ENCODE peak calls at places on chromosomes 11 and 22, in seven cellular contexts. One of them, this sample, is unnamed. For H3K9me3, the result is how much of the 10 kb centered on the place peaks cover.

GRCh38 chr11:12846766-12847615 is 162.1 kb upstream of the RASSF10 start:
- DNase-seq in cardiac muscle cell: no peak
- DNase-seq in IMR-90: no peak
- DNase-seq in upper lobe of right lung: no peak
- DNase-seq in trophoblast cell: no peak
- DNase-seq in heart left ventricle: no peak
- DNase-seq in A549: no peak
- DNase-seq in this sample: no peak

GRCh38 chr11:69640995-69641581 is at the start of gene CCND1:
- DNase-seq in IMR-90: peak
- DNase-seq in cardiac muscle cell: peak
- DNase-seq in trophoblast cell: peak
- DNase-seq in upper lobe of right lung: peak
- DNase-seq in A549: peak
- DNase-seq in heart left ventricle: peak
- DNase-seq in this sample: no peak

GRCh38 chr11:2400761-2401435 is 348 bp downstream of the TSSC4 start:
- DNase-seq in trophoblast cell: no peak
- DNase-seq in A549: no peak
- DNase-seq in IMR-90: no peak
- DNase-seq in heart left ventricle: no peak
- DNase-seq in upper lobe of right lung: no peak
- DNase-seq in cardiac muscle cell: no peak
- DNase-seq in this sample: no peak

GRCh38 chr11:80782135-80782885 is 1341.5 kb upstream of the TENM4 start:
- DNase-seq in heart left ventricle: no peak
- DNase-seq in A549: no peak
- DNase-seq in trophoblast cell: no peak
- DNase-seq in IMR-90: no peak
- DNase-seq in upper lobe of right lung: no peak
- DNase-seq in cardiac muscle cell: no peak
- DNase-seq in this sample: no peak

GRCh38 chr22:41564563-41564962 is 3.8 kb downstream of the CSDC2 start:
- DNase-seq in A549: no peak
- DNase-seq in trophoblast cell: no peak
- DNase-seq in IMR-90: peak
- DNase-seq in upper lobe of right lung: no peak
- DNase-seq in cardiac muscle cell: no peak
- DNase-seq in heart left ventricle: no peak
- DNase-seq in this sample: no peak

GRCh38 chr11:100980156-100980555 is 149.5 kb downstream of the PGR start:
- DNase-seq in cardiac muscle cell: peak
- DNase-seq in IMR-90: peak
- DNase-seq in heart left ventricle: no peak
- DNase-seq in trophoblast cell: peak
- DNase-seq in upper lobe of right lung: no peak
- DNase-seq in A549: peak
- DNase-seq in this sample: no peak

GRCh38 chr11:73950869-73951710 is at the start of gene DNAJB13:
- DNase-seq in upper lobe of right lung: no peak
- DNase-seq in trophoblast cell: peak
- DNase-seq in IMR-90: peak
- DNase-seq in cardiac muscle cell: peak
- DNase-seq in heart left ventricle: no peak
- DNase-seq in A549: peak
- DNase-seq in this sample: no peak

GRCh38 chr22:21446827-21447690 is 20.1 kb upstream of the TMEM191C start:
- DNase-seq in IMR-90: no peak
- DNase-seq in trophoblast cell: no peak
- DNase-seq in A549: no peak
- DNase-seq in upper lobe of right lung: peak
- DNase-seq in cardiac muscle cell: no peak
- DNase-seq in heart left ventricle: no peak
- DNase-seq in this sample: no peak

GRCh38 chr22:26979294-26979693 is 321.9 kb downstream of the MIAT start:
- DNase-seq in A549: no peak
- DNase-seq in upper lobe of right lung: no peak
- DNase-seq in cardiac muscle cell: peak
- DNase-seq in trophoblast cell: no peak
- DNase-seq in IMR-90: no peak
- DNase-seq in heart left ventricle: no peak
- DNase-seq in this sample: no peak

GRCh38 chr22:49300241-49300640 is 527.4 kb downstream of the BRD1 start:
- DNase-seq in cardiac muscle cell: no peak
- DNase-seq in trophoblast cell: no peak
- DNase-seq in IMR-90: no peak
- DNase-seq in heart left ventricle: peak
- DNase-seq in A549: no peak
- DNase-seq in upper lobe of right lung: peak
- DNase-seq in this sample: no peak

GRCh38 chr22:49297286-49297870 is 530.3 kb downstream of the BRD1 start:
- DNase-seq in heart left ventricle: peak
- DNase-seq in IMR-90: no peak
- DNase-seq in upper lobe of right lung: peak
- DNase-seq in cardiac muscle cell: no peak
- DNase-seq in trophoblast cell: no peak
- DNase-seq in A549: no peak
- DNase-seq in this sample: no peak

GRCh38 chr22:49299821-49300231 is 527.8 kb downstream of the BRD1 start:
- DNase-seq in heart left ventricle: peak
- DNase-seq in IMR-90: no peak
- DNase-seq in A549: no peak
- DNase-seq in cardiac muscle cell: no peak
- DNase-seq in trophoblast cell: no peak
- DNase-seq in upper lobe of right lung: peak
- DNase-seq in this sample: no peak

GRCh38 chr22:49297871-49298721 is 529.6 kb downstream of the BRD1 start:
- DNase-seq in cardiac muscle cell: no peak
- DNase-seq in upper lobe of right lung: peak
- DNase-seq in heart left ventricle: peak
- DNase-seq in trophoblast cell: no peak
- DNase-seq in IMR-90: no peak
- DNase-seq in A549: no peak
- DNase-seq in this sample: no peak

DNA sequence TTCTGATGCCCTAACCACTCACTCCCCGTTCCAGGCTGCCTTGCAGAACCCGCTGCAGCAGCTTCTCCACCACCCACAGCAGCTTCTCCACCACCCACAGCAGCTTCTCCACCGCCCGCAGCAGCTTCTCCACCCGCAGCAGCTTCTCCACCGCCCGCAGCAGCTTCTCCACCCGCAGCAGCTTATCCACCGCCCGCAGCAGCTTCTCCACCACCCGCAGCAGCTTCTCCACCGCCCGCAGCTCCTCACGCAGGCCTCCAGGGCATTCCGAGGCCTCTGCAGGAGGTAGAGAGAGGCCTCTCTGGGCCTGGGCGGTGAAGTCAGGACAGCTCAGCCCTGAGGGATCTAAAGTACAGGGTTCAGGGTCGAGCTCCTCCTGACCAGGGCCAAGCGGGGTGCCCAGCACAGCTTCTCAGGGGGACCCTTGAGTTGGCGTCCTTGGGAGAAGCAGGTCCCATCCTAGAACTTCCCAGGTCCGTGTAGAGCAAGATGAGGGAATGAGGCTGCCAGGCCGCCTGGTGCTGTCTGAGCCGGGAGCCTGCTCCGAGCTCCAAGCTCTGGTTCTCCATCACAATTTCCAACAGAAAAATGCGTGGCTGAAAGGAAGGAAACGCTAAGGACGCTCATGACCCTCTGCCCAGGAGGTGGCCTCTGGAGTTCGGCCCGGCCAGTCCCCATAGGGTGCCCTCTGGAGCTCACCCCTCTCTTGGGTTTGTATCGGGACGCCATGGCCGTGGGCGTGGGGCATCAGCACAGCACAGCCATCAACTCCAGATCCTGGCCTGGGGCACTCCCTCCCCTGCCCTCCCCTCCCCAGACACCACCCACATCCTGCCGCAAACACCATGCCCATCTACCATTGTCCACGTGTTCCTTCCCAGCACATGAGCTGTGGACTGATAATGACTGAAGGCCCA is 528.6 kb downstream of the BRD1 start:
- DNase-seq in heart left ventricle: peak
- DNase-seq in upper lobe of right lung: peak
- DNase-seq in cardiac muscle cell: no peak
- DNase-seq in IMR-90: no peak
- DNase-seq in A549: no peak
- DNase-seq in trophoblast cell: no peak
- DNase-seq in this sample: no peak
- H3K9me3 ChIP-seq in heart left ventricle: under half
- H3K9me3 ChIP-seq in upper lobe of right lung: under half
- H3K9me3 ChIP-seq in cardiac muscle cell: under half
- H3K9me3 ChIP-seq in IMR-90: half or more
- H3K9me3 ChIP-seq in A549: under half
- H3K9me3 ChIP-seq in trophoblast cell: under half
- H3K9me3 ChIP-seq in this sample: under half

DNA sequence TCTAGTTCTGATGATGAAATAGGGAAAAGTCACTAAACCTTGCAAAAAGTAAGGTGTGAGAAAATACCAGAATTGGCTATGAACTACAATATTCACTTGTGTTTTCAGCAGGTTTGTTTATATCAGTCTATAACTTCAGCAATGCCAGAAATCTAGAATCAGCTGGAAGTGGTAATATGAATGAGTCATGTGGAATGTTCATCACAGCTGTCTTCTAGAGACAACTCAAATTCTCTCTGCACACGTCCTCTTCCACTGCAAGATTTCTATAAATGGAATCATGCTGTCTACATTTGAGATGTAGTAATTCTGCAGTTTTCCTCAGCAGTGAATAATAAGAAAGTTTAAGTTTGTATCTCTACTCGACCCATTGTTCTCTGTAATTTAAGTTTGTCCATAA is 89.9 kb downstream of the OR4A15 start:
- DNase-seq in heart left ventricle: no peak
- DNase-seq in trophoblast cell: no peak
- DNase-seq in cardiac muscle cell: no peak
- DNase-seq in IMR-90: no peak
- DNase-seq in upper lobe of right lung: no peak
- DNase-seq in A549: no peak
- DNase-seq in this sample: no peak
- H3K9me3 ChIP-seq in heart left ventricle: under half
- H3K9me3 ChIP-seq in trophoblast cell: under half
- H3K9me3 ChIP-seq in cardiac muscle cell: under half
- H3K9me3 ChIP-seq in IMR-90: under half
- H3K9me3 ChIP-seq in upper lobe of right lung: under half
- H3K9me3 ChIP-seq in A549: under half
- H3K9me3 ChIP-seq in this sample: under half

GRCh38 chr22:49017769-49018330 is 809.8 kb downstream of the BRD1 start:
- DNase-seq in trophoblast cell: no peak
- DNase-seq in IMR-90: no peak
- DNase-seq in cardiac muscle cell: no peak
- DNase-seq in A549: no peak
- DNase-seq in upper lobe of right lung: peak
- DNase-seq in heart left ventricle: peak
- DNase-seq in this sample: no peak
- H3K9me3 ChIP-seq in trophoblast cell: under half
- H3K9me3 ChIP-seq in IMR-90: half or more
- H3K9me3 ChIP-seq in cardiac muscle cell: under half
- H3K9me3 ChIP-seq in A549: under half
- H3K9me3 ChIP-seq in upper lobe of right lung: under half
- H3K9me3 ChIP-seq in heart left ventricle: under half
- H3K9me3 ChIP-seq in this sample: under half

DNA sequence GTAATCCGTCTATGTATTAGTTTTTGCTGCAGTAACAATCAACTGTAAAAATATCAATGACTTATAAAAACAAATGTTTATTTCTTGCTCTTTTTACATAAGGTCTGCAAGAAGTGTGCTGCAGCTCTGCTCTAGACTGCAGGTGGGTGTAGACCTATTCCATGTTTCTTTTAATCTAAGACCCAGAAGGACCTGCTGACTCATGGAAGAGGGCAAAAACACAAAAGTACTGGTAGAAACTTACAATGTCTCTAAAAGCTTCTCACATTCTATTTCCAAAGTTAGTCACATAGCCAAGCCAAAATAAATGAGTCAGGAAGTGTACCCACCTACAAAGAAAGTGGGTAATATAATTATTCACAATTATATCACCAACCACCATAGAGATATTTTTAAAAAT is 435.9 kb upstream of the FAT3 start:
- DNase-seq in IMR-90: no peak
- DNase-seq in A549: no peak
- DNase-seq in trophoblast cell: no peak
- DNase-seq in upper lobe of right lung: no peak
- DNase-seq in cardiac muscle cell: no peak
- DNase-seq in heart left ventricle: no peak
- DNase-seq in this sample: no peak
- H3K9me3 ChIP-seq in IMR-90: under half
- H3K9me3 ChIP-seq in A549: under half
- H3K9me3 ChIP-seq in trophoblast cell: under half
- H3K9me3 ChIP-seq in upper lobe of right lung: under half
- H3K9me3 ChIP-seq in cardiac muscle cell: under half
- H3K9me3 ChIP-seq in heart left ventricle: under half
- H3K9me3 ChIP-seq in this sample: under half

DNA sequence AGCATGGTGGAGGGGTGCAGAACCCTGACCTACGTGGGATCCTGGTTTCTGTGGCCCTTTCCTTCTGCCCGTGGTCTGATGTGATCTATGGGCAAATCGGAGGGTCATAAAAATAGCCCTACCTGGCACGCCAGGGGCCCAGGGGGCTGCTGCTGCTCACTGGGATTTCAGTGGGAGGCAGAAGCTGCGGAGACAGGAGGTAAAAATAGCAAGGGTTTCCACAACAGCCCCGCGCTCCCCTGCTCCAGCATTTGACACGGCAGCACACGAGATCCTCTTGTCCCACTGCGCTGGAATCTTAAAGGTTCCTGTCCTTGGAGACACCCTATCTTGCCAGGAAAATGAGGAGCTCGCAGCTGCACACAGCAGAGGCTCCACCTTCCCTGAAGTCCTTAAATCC is 321.2 kb downstream of the CTTN start:
- DNase-seq in heart left ventricle: no peak
- DNase-seq in IMR-90: no peak
- DNase-seq in A549: no peak
- DNase-seq in cardiac muscle cell: no peak
- DNase-seq in upper lobe of right lung: no peak
- DNase-seq in trophoblast cell: no peak
- DNase-seq in this sample: no peak
- H3K9me3 ChIP-seq in heart left ventricle: under half
- H3K9me3 ChIP-seq in IMR-90: under half
- H3K9me3 ChIP-seq in A549: under half
- H3K9me3 ChIP-seq in cardiac muscle cell: under half
- H3K9me3 ChIP-seq in upper lobe of right lung: under half
- H3K9me3 ChIP-seq in trophoblast cell: under half
- H3K9me3 ChIP-seq in this sample: under half